ENCODE peak calls at places on chromosome 3, in ten cellular contexts. N, D, Z, R, M, P, F, T, W and H are unnamed samples.

GRCh38 chr3:129527262-129527661 is 1.2 kb upstream of the RHO start:
- DNase-seq in N (no peak), D (no peak), Z (no peak), R (no peak), M (no peak), P (no peak), F (no peak), T (no peak), W (no peak), H (no peak)

GRCh38 chr3:122679085-122679466 is 1.6 kb upstream of the PARP14 start:
- DNase-seq in N (peak), D (peak), Z (peak), R (peak), M (peak), P (peak), F (peak), T (peak), W (peak), H (peak)

GRCh38 chr3:149468504-149469212 is 5.8 kb upstream of the TM4SF4 start:
- DNase-seq in N (no peak), D (no peak), Z (no peak), R (no peak), M (peak), P (peak), F (no peak), T (no peak), W (no peak), H (no peak)

GRCh38 chr3:109707642-109708041 is 370.3 kb upstream of the DPPA4 start:
- DNase-seq in N (no peak), D (no peak), Z (no peak), R (no peak), M (no peak), P (no peak), F (no peak), T (no peak), W (no peak), H (no peak)

GRCh38 chr3:139534444-139534812 is 5.1 kb downstream of the RBP1 start:
- DNase-seq in N (no peak), D (peak), Z (peak), R (peak), M (peak), P (peak), F (peak), T (no peak), W (peak), H (peak)

GRCh38 chr3:53147903-53148400 is 13.1 kb upstream of the PRKCD start:
- DNase-seq in N (no peak), D (no peak), Z (no peak), R (no peak), M (no peak), P (no peak), F (no peak), T (no peak), W (no peak), H (no peak)

GRCh38 chr3:180617049-180617448 is 15.1 kb downstream of the TTC14 start:
- DNase-seq in N (no peak), D (no peak), Z (no peak), R (no peak), M (no peak), P (no peak), F (no peak), T (no peak), W (no peak), H (peak)

GRCh38 chr3:55537563-55537962 is 50.5 kb upstream of the WNT5A start:
- DNase-seq in N (no peak), D (no peak), Z (no peak), R (no peak), M (no peak), P (no peak), F (no peak), T (no peak), W (no peak), H (no peak)

DNA sequence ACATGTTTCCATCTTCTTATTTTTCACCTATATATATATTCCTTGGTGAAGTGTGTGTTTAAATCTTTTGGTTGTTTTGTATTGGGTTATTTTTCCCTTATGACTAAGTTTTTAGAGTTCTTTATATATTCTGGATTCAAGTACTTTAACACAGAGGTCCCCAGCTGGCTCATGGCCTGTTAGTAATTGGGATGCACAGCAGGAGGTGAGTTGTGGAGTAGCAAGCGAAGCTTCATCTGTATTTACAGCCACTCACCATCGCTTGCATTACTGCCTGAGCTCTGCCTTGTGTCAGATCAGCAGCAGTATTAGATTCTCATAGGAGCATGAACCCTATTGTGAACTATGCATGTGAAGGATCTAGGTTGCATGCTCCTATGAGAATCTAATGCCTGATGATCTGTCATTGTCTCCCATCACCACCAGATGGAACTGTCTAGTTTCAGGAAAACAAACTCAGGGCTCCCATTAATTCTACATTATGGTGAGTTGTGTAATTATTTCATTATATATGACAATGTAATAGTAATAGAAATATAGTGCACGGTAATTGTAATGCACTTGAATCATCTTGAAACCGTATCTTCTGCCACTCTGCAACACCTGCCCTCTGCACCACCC is 151.6 kb downstream of the RSRC1 start:
- DNase-seq in N (no peak), D (no peak), Z (peak), R (no peak), M (no peak), P (no peak), F (no peak), T (peak), W (no peak), H (peak)
- TF ChIP-seq CTCF in N (peak), D (no peak), Z (peak), R (no peak), M (no peak), P (peak), F (no peak), T (no peak), W (no peak), H (no peak)

GRCh38 chr3:40975711-40976121 is 223.6 kb upstream of the CTNNB1 start:
- DNase-seq in N (peak), D (no peak), Z (peak), R (no peak), M (no peak), P (no peak), F (no peak), T (no peak), W (no peak), H (peak)
- H3K4me3 ChIP-seq in N (no peak), D (no peak), Z (no peak), R (no peak), M (no peak), P (no peak), F (no peak), T (no peak), W (no peak), H (no peak)

DNA sequence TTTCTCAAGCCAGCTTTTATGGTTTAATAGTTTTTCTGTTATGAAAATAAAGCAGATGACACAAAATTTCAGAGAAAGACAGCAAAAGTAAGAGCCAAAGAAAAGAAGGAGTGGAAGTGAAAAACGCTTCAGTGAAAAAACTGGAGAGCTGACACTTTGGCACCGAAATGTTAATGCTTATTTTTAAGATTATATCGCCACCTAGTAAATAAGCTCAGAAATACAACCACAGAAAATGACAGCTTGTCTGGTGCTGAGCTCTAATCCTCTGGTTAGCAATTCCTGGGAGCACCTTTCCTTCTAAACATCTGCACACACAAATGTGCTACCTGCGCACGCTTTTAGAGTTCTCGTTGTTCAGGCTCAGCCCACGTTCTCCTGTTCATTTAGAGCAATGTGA is 101.7 kb downstream of the ZPLD1 start:
- DNase-seq in N (no peak), D (no peak), Z (peak), R (no peak), M (no peak), P (peak), F (no peak), T (peak), W (peak), H (peak)
- TF ChIP-seq CTCF in N (peak), D (no peak), Z (peak), R (no peak), M (peak), P (peak), F (peak), T (peak), W (peak), H (peak)

GRCh38 chr3:105388199-105388598 is 21.5 kb downstream of the ALCAM start:
- DNase-seq in N (no peak), D (no peak), Z (no peak), R (no peak), M (no peak), P (no peak), F (no peak), T (no peak), W (no peak), H (no peak)
- H3K4me3 ChIP-seq in N (no peak), D (no peak), Z (no peak), R (no peak), M (no peak), P (no peak), F (no peak), T (no peak), W (no peak), H (no peak)

GRCh38 chr3:114370537-114371174 is 76.8 kb downstream of the TIGIT start:
- DNase-seq in N (no peak), D (no peak), Z (no peak), R (no peak), M (no peak), P (no peak), F (no peak), T (no peak), W (no peak), H (no peak)
- TF ChIP-seq CTCF in N (peak), D (no peak), Z (no peak), R (no peak), M (no peak), P (peak), F (no peak), T (no peak), W (peak), H (peak)

DNA sequence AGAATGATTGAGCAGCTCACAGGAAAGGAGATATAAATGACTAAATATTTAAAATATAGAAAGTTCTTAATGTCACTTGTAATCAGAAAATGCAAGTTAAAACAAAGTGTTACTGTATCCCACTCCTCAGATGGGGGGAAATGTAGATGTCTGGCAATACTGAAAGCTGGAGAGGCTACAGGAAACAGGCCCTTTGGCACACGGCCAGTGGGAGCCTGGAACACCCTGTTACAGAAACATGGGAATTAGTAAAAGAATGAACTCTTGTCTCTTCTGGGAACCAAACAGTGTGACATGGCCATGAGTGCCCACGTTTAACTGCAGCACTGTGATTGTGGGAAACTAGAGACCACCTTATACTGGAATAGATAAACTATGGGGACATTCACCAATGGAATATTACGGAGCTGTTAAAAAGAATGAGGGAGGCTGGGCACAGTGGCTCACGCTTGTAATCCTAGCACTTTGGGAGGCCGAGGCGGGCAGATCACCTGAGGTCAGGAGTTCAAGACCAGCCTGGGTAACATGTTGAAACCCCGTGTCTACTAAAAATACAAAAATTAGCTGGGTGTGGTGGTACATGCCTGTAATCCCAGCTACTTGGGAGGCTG is 50.2 kb downstream of the CDCP1 start:
- DNase-seq in N (no peak), D (peak), Z (peak), R (no peak), M (no peak), P (no peak), F (peak), T (no peak), W (no peak), H (peak)
- H3K4me3 ChIP-seq in N (no peak), D (no peak), Z (no peak), R (no peak), M (no peak), P (no peak), F (no peak), T (no peak), W (no peak), H (no peak)

GRCh38 chr3:172120912-172121311 is 81.5 kb downstream of the FNDC3B start:
- DNase-seq in N (no peak), D (no peak), Z (no peak), R (no peak), M (no peak), P (no peak), F (no peak), T (no peak), W (no peak), H (no peak)
- TF ChIP-seq CTCF in N (no peak), D (no peak), Z (no peak), R (no peak), M (no peak), P (no peak), F (no peak), T (no peak), W (no peak), H (no peak)